ENCODE peak calls at places on chromosome 18, in six cellular contexts. O is stomach; X is BE2C; N is CD4-positive, alpha-beta T cell; L is upper lobe of right lung; K is body of pancreas. I is an unnamed sample.

GRCh38 chr18:51068111-51068510 is 38.1 kb downstream of the SMAD4 start:
- DNase-seq in L (no peak), N (no peak), K (no peak), O (no peak), X (no peak), I (no peak)

GRCh38 chr18:58611471-58612131 is 17.3 kb downstream of the ALPK2 start:
- DNase-seq in N (no peak), X (no peak), L (no peak), K (no peak), O (no peak), I (no peak)

GRCh38 chr18:22194151-22194598 is 24.8 kb downstream of the GATA6 start:
- DNase-seq in X (peak; percentile 18), O (peak; percentile 78), N (no peak), K (no peak), L (no peak), I (no peak)

GRCh38 chr18:67553471-67553870 is 37.0 kb upstream of the DSEL start:
- DNase-seq in L (no peak), K (no peak), O (no peak), N (no peak), X (no peak), I (no peak)

GRCh38 chr18:57909620-57910019 is 106.5 kb upstream of the ATP8B1 start:
- DNase-seq in L (no peak), O (no peak), K (no peak), N (no peak), X (no peak), I (no peak)

GRCh38 chr18:75639468-75639831 is 211.9 kb upstream of the SMIM21 start:
- DNase-seq in N (no peak), O (no peak), K (no peak), L (no peak), X (no peak), I (no peak)

GRCh38 chr18:62717059-62717849 is 1.9 kb downstream of the PHLPP1 start:
- DNase-seq in K (peak; percentile 56), X (no peak), L (no peak), O (peak; percentile 52), N (peak; percentile 36), I (peak; percentile 52)

GRCh38 chr18:13262839-13263691 is 44.5 kb downstream of the LDLRAD4 start:
- DNase-seq in K (no peak), O (no peak), X (no peak), L (peak; percentile 43), N (no peak), I (no peak)

GRCh38 chr18:27599202-27599829 is 414.2 kb upstream of the CHST9 start:
- DNase-seq in L (no peak), N (no peak), O (peak; percentile 45), K (peak; percentile 51), X (peak; percentile 35), I (no peak)

GRCh38 chr18:23529597-23529996 is 26.3 kb downstream of the RMC1 start:
- DNase-seq in L (no peak), O (no peak), N (no peak), X (no peak), K (no peak), I (no peak)

GRCh38 chr18:40348196-40348595 is 1606.8 kb upstream of the PIK3C3 start:
- DNase-seq in L (no peak), O (no peak), K (no peak), X (no peak), N (no peak), I (no peak)

GRCh38 chr18:42459873-42460272 is 504.8 kb downstream of the PIK3C3 start:
- DNase-seq in K (no peak), X (peak; percentile 4), N (no peak), L (no peak), O (no peak), I (no peak)

GRCh38 chr18:41809652-41810051 is 145.4 kb upstream of the PIK3C3 start:
- DNase-seq in X (no peak), K (no peak), O (no peak), N (no peak), L (no peak), I (no peak)

GRCh38 chr18:36309436-36310391 is 12.2 kb downstream of the FHOD3 start:
- DNase-seq in L (no peak), X (peak; percentile 33), N (no peak), O (no peak), K (no peak), I (no peak)

GRCh38 chr18:53798516-53798915 is 426.0 kb downstream of the MBD2 start:
- DNase-seq in N (no peak), L (no peak), O (no peak), X (no peak), K (no peak), I (no peak)

GRCh38 chr18:48853588-48853987 is 97.2 kb downstream of the SMAD7 start:
- DNase-seq in X (peak; percentile 75), N (no peak), L (peak; percentile 57), K (no peak), O (no peak), I (no peak)

GRCh38 chr18:25787281-25787680 is 303.1 kb downstream of the SS18 start:
- DNase-seq in X (no peak), K (no peak), N (no peak), L (no peak), O (no peak), I (no peak)

GRCh38 chr18:53115876-53116585 is 776.0 kb downstream of the DCC start:
- DNase-seq in O (no peak), L (no peak), X (no peak), K (no peak), N (no peak), I (no peak)

GRCh38 chr18:40046596-40046995 is 1908.4 kb upstream of the PIK3C3 start:
- DNase-seq in L (no peak), X (no peak), N (no peak), K (no peak), O (no peak), I (peak; percentile 36)

GRCh38 chr18:49913221-49913620 is 99.9 kb upstream of the ACAA2 start:
- DNase-seq in K (no peak), X (no peak), N (no peak), O (no peak), L (no peak), I (no peak)

GRCh38 chr18:61851940-61852451 is 40.8 kb downstream of the RNF152 start:
- DNase-seq in K (no peak), X (no peak), L (no peak), N (no peak), O (no peak), I (no peak)

DNA sequence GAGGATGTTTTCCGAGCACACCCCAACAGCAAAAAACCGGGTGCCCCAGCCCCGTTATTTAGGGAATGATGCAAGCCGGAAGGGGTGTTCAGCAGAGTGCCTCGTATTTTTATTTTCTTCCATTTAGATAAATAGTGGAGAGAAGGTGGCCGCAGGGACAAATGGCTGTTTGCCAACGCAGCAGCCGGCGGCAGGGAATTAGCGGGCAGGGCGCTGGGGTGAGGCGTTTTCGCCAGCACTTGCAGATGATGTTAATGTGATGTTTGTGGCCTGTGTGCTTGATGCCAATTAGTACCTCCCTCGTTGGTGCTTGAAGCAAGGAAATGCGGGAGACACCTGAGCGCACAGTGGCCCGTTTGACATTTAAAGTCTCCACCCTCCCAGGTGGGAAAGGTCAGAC is 38.9 kb downstream of the NFATC1 start:
- DNase-seq in L (no peak), N (no peak), O (no peak), K (no peak), X (no peak), I (no peak)
- H3K9me3 ChIP-seq in L (no peaks in the 10 kb centered on the region), N (no peaks in the 10 kb centered on the region), O (no peaks in the 10 kb centered on the region), K (no peaks in the 10 kb centered on the region), X (no peaks in the 10 kb centered on the region), I (no peaks in the 10 kb centered on the region)

GRCh38 chr18:73597832-73598615 is 549.6 kb downstream of the FBXO15 start:
- DNase-seq in X (peak; percentile 3), K (no peak), N (no peak), L (no peak), O (no peak), I (no peak)
- H3K9me3 ChIP-seq in X (no peaks in the 10 kb centered on the region), K (no peaks in the 10 kb centered on the region), N (no peaks in the 10 kb centered on the region), L (no peaks in the 10 kb centered on the region), O (no peaks in the 10 kb centered on the region), I (no peaks in the 10 kb centered on the region)

DNA sequence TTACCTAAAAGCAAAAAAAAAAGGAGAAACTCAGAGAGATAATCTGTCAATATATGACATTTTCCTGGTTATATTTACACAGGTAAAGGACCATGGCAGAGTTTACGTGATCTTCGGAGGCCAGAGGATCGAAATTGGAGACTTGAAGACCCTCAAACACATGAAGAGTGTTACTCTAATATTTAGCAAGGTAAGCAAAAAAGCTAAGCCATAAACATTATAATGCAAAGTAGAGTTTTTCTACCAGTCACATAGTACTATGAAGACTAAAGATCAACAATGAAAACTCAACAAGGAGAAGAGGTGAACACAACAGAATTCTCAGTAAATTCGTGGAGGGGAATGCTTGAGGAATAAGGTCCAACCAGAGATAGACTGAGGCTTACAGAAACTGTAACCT is 78.5 kb downstream of the L3MBTL4 start:
- DNase-seq in X (no peak), L (no peak), K (no peak), O (no peak), N (no peak), I (no peak)
- H3K9me3 ChIP-seq in X (no peaks in the 10 kb centered on the region), L (no peaks in the 10 kb centered on the region), K (no peaks in the 10 kb centered on the region), O (no peaks in the 10 kb centered on the region), N (peaks cover 12% of the 10 kb centered on the region), I (no peaks in the 10 kb centered on the region)

DNA sequence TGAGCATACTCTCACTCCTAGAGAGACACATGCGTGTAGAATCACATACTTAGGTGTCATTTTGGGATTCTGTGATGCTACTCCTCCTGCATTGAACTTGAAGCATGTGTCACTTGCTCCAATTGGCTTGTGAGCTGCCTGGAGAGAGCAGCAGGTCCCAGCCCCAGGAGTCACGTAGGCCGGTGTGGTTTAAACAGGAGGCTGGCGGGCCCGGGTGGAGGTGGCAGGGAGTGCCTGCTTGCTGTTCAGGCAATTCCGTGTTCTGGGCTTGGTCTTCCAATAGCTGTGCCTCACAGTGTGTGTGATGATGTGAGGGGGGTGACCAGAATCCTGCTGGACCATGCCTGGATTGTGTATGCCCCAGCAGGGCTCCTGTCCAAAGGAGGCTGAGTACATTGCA is 51.0 kb downstream of the ZNF236 start:
- DNase-seq in X (no peak), O (no peak), K (no peak), N (no peak), L (no peak), I (no peak)
- H3K9me3 ChIP-seq in X (no peaks in the 10 kb centered on the region), O (no peaks in the 10 kb centered on the region), K (no peaks in the 10 kb centered on the region), N (no peaks in the 10 kb centered on the region), L (no peaks in the 10 kb centered on the region), I (no peaks in the 10 kb centered on the region)

GRCh38 chr18:65409266-65409665 is 341.5 kb upstream of the CDH7 start:
- DNase-seq in N (no peak), L (no peak), K (no peak), O (no peak), X (no peak), I (no peak)

GRCh38 chr18:65398347-65398746 is 352.5 kb upstream of the CDH7 start:
- DNase-seq in K (no peak), L (no peak), X (no peak), O (no peak), N (no peak), I (no peak)

GRCh38 chr18:65403534-65403933 is 347.3 kb upstream of the CDH7 start:
- DNase-seq in K (no peak), L (no peak), X (no peak), O (no peak), N (no peak), I (no peak)
- H3K9me3 ChIP-seq in K (no peaks in the 10 kb centered on the region), L (no peaks in the 10 kb centered on the region), X (no peaks in the 10 kb centered on the region), O (no peaks in the 10 kb centered on the region), N (no peaks in the 10 kb centered on the region), I (no peaks in the 10 kb centered on the region)

GRCh38 chr18:64276736-64277135 is 127.8 kb upstream of the LINC00305 start:
- DNase-seq in N (no peak), K (no peak), X (no peak), L (no peak), O (no peak), I (no peak)
- H3K9me3 ChIP-seq in N (no peaks in the 10 kb centered on the region), K (no peaks in the 10 kb centered on the region), X (no peaks in the 10 kb centered on the region), L (no peaks in the 10 kb centered on the region), O (no peaks in the 10 kb centered on the region), I (no peaks in the 10 kb centered on the region)

GRCh38 chr18:72104851-72105250 is 439.3 kb downstream of the CBLN2 start:
- DNase-seq in K (no peak), L (no peak), X (no peak), N (no peak), O (no peak), I (no peak)

GRCh38 chr18:72100465-72100864 is 443.7 kb downstream of the CBLN2 start:
- DNase-seq in O (no peak), K (no peak), N (no peak), X (no peak), L (no peak), I (no peak)
- H3K9me3 ChIP-seq in O (no peaks in the 10 kb centered on the region), K (no peaks in the 10 kb centered on the region), N (no peaks in the 10 kb centered on the region), X (no peaks in the 10 kb centered on the region), L (no peaks in the 10 kb centered on the region), I (no peaks in the 10 kb centered on the region)